ENCODE peak calls at places on chromosomes 5 and 9, in seven cellular contexts. K, R, I, M, G, J and L are unnamed samples.

GRCh38 chr5:10691826-10692785 is 68.9 kb downstream of the DAP start:
- DNase-seq in K (peak), R (no peak), M (no peak), J (no peak), I (peak), G (no peak), L (no peak)

GRCh38 chr9:134637241-134637640 is 4.4 kb upstream of the COL5A1 start:
- DNase-seq in J (peak), K (no peak), G (peak), M (no peak), I (no peak), R (no peak), L (no peak)

GRCh38 chr9:93299418-93300174 is 115.7 kb downstream of the WNK2 start:
- DNase-seq in G (no peak), I (no peak), M (no peak), K (no peak), R (peak), J (no peak), L (no peak)

GRCh38 chr9:16705121-16705604 is 165.3 kb downstream of the BNC2 start:
- DNase-seq in K (peak), M (peak), J (peak), I (peak), R (peak), G (peak), L (peak)

GRCh38 chr5:17087035-17087434 is 130.4 kb upstream of the BASP1 start:
- DNase-seq in J (no peak), G (peak), M (no peak), I (peak), K (no peak), R (no peak), L (no peak)

GRCh38 chr9:95313010-95313498 is 4.5 kb downstream of the FANCC start:
- DNase-seq in I (peak), G (peak), R (peak), M (no peak), J (peak), K (no peak), L (peak)

GRCh38 chr5:157613385-157614245 is 38.0 kb upstream of the ADAM19 start:
- DNase-seq in I (no peak), R (no peak), M (no peak), J (no peak), K (no peak), G (peak), L (no peak)

GRCh38 chr9:88789785-88790184 is 201.5 kb upstream of the S1PR3 start:
- DNase-seq in I (peak), K (no peak), M (no peak), R (no peak), G (peak), J (no peak), L (no peak)

GRCh38 chr5:156594406-156594805 is 255.7 kb upstream of the PPP1R2B start:
- DNase-seq in M (no peak), I (no peak), J (no peak), K (no peak), R (no peak), G (no peak), L (no peak)

GRCh38 chr5:26009742-26010141 is 1028.6 kb downstream of the CDH9 start:
- DNase-seq in J (peak), R (no peak), M (no peak), K (no peak), G (no peak), I (no peak), L (peak)

GRCh38 chr5:97543158-97543557 is 360.1 kb upstream of the RIOK2 start:
- DNase-seq in G (no peak), I (no peak), M (no peak), R (no peak), K (no peak), J (no peak), L (no peak)

GRCh38 chr9:109014267-109015025 is 1.1 kb upstream of the CTNNAL1 start:
- DNase-seq in M (no peak), G (peak), I (peak), J (no peak), R (no peak), K (no peak), L (no peak)

GRCh38 chr9:27145143-27145542 is 36.1 kb downstream of the TEK start:
- DNase-seq in J (no peak), R (no peak), I (no peak), K (no peak), G (no peak), M (no peak), L (peak)

GRCh38 chr5:122471031-122471751 is 159.2 kb downstream of the SNCAIP start:
- DNase-seq in G (no peak), K (no peak), R (no peak), M (no peak), J (no peak), I (no peak), L (no peak)

GRCh38 chr9:127785933-127786772 is at the start of gene CDK9:
- DNase-seq in I (peak), G (peak), R (peak), M (peak), J (peak), K (no peak), L (peak)

GRCh38 chr5:55675119-55675518 is 37.0 kb downstream of the SLC38A9 start:
- DNase-seq in R (no peak), G (no peak), I (peak), M (no peak), K (no peak), J (no peak), L (no peak)

GRCh38 chr9:93603906-93604326 is 27.5 kb downstream of the PHF2 start:
- DNase-seq in R (no peak), K (no peak), I (no peak), J (no peak), M (no peak), G (no peak), L (no peak)

GRCh38 chr9:88197016-88197415 is 58.7 kb upstream of the SPATA31C2 start:
- DNase-seq in J (no peak), K (peak), I (peak), G (peak), R (no peak), M (no peak), L (no peak)

GRCh38 chr9:130447193-130447816 is 2.5 kb downstream of the ASS1 start:
- DNase-seq in J (peak), K (no peak), R (no peak), M (no peak), I (no peak), G (peak), L (no peak)

GRCh38 chr5:180313677-180314076 is 21.8 kb upstream of the MAPK9 start:
- DNase-seq in J (peak), G (peak), M (no peak), R (no peak), I (no peak), K (no peak), L (peak)

GRCh38 chr5:31921852-31922305 is 252.2 kb downstream of the GOLPH3 start:
- DNase-seq in G (peak), I (peak), J (no peak), R (no peak), M (no peak), K (no peak), L (no peak)

GRCh38 chr5:127936439-127936972 is 147.1 kb upstream of the SLC12A2 start:
- DNase-seq in I (no peak), R (no peak), J (no peak), M (peak), K (no peak), G (no peak), L (no peak)

GRCh38 chr5:37121027-37121426 is 128.1 kb downstream of the CPLANE1 start:
- DNase-seq in R (no peak), G (no peak), K (no peak), I (no peak), J (no peak), M (no peak), L (no peak)

GRCh38 chr9:109417054-109417453 is 81.1 kb downstream of the PTPN3 start:
- DNase-seq in I (no peak), M (no peak), G (no peak), R (no peak), J (no peak), K (no peak), L (no peak)

GRCh38 chr5:124783285-124783684 is 36.8 kb upstream of the ZNF608 start:
- DNase-seq in J (no peak), G (no peak), R (no peak), I (no peak), M (no peak), K (no peak), L (no peak)

GRCh38 chr5:168227973-168228615 is 63.4 kb upstream of the WWC1 start:
- DNase-seq in I (peak), G (no peak), J (no peak), M (no peak), K (no peak), R (no peak), L (no peak)

GRCh38 chr5:54649041-54649504 is 131.5 kb downstream of the SNX18 start:
- DNase-seq in I (no peak), R (no peak), J (no peak), M (no peak), K (no peak), G (no peak), L (no peak)

DNA sequence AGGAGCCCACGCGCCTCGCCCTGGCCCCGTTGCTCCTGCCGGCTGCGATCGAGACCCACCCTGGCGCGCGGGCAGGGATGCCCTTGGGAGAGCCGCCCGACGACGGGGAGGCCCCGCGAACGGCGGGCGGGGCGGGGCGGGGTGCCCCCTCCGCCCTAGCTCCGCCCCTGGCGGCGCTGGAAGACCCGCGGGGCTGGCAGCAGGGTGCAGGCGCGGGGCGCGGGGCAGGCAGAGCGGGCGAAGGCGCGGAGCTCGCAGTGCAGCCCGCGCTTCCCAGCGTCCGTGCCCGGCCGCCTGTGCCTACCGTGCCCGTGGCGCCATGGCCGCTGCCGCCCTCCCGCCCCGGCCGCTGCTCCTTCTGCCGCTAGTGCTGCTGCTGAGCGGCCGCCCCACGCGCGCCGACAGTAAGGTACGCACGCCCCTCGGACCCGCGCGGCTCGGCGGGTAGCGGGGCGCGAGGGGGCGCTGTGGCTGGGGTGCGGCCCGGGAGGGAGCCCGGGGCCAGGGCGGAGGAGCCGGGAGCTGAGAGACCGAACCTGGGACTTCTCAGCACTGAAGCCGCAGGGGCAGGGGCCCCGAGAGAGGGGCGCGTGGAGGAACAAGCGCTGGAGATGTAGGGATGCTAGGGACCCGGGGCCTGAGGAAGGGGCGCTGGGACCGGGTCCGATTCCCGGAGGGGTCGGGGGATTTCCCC is at the start of gene OLFML2A:
- DNase-seq in I (no peak), K (no peak), R (no peak), G (no peak), M (peak), J (no peak), L (peak)
- TF ChIP-seq CTCF in I (no peak), K (peak), R (peak), G (peak), M (peak), J (peak), L (peak)

GRCh38 chr5:141095263-141095641 is 837 bp downstream of the PCDHB2 start:
- DNase-seq in K (no peak), J (no peak), I (no peak), M (no peak), R (no peak), G (no peak), L (no peak)

GRCh38 chr5:141105350-141105749 is 5.1 kb downstream of the PCDHB3 start:
- DNase-seq in I (no peak), M (no peak), J (no peak), K (no peak), G (no peak), R (no peak), L (no peak)

GRCh38 chr5:141094481-141095262 is at the start of gene PCDHB2:
- DNase-seq in I (peak), K (no peak), J (no peak), R (peak), M (no peak), G (peak), L (peak)

GRCh38 chr5:141101059-141101458 is 786 bp downstream of the PCDHB3 start:
- DNase-seq in J (no peak), K (no peak), M (no peak), I (no peak), R (no peak), G (no peak), L (no peak)

GRCh38 chr5:141100243-141100805 is at the start of gene PCDHB3:
- DNase-seq in G (peak), K (no peak), I (no peak), M (peak), R (peak), J (no peak), L (peak)
- TF ChIP-seq CTCF in G (peak), K (no peak), I (no peak), M (no peak), R (peak), J (peak), L (peak)

GRCh38 chr5:89286320-89286719 is 403.3 kb upstream of the MEF2C start:
- DNase-seq in I (no peak), M (no peak), G (no peak), K (no peak), J (no peak), R (no peak), L (no peak)

GRCh38 chr5:89282832-89283510 is 400.0 kb upstream of the MEF2C start:
- DNase-seq in K (no peak), M (no peak), I (no peak), J (no peak), G (peak), R (no peak), L (no peak)

GRCh38 chr5:89281211-89281610 is 398.2 kb upstream of the MEF2C start:
- DNase-seq in I (no peak), G (no peak), R (no peak), J (no peak), M (no peak), K (no peak), L (no peak)

GRCh38 chr5:89282038-89282831 is 399.3 kb upstream of the MEF2C start:
- DNase-seq in K (no peak), M (no peak), R (no peak), G (no peak), J (no peak), I (no peak), L (no peak)

GRCh38 chr5:89283758-89284493 is 400.9 kb upstream of the MEF2C start:
- DNase-seq in K (no peak), M (no peak), R (no peak), J (no peak), G (no peak), I (no peak), L (no peak)
- TF ChIP-seq CTCF in K (no peak), M (no peak), R (no peak), J (no peak), G (no peak), I (no peak), L (peak)

DNA sequence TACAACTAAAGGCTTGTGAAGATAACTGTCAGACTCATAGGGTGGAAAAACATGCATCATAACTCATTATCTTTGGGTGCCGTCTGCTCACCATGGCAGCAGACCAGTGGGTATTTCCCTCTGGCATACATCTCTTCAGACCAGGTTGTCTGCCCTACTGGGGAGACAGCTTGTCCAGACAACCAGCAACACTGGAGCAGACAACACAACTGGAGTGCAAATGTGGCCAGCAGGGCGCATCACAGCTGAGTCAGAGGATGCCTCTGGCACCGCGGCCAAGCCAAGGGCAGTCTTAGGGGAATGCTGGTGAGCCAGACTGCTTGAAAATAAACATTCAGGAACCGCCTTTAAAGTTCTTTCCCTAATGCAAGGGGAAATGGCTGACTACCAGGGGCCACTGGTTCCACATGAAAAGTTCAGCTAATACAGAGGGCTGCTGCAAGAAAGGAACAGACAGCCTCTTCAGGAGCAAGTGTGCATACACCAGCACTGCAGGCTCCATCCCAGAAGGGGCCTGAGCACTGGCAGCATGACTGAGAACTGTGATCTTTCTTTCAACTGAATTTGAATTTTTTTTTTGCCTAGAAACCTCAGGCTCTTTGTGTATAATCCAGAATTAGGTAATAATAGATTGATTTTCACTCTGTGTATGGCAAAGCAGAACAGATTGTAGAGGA is 77.3 kb downstream of the MAMDC2 start:
- DNase-seq in M (peak), K (peak), G (peak), J (no peak), I (peak), R (peak), L (no peak)
- TF ChIP-seq CTCF in M (no peak), K (peak), G (peak), J (peak), I (peak), R (peak), L (no peak)

DNA sequence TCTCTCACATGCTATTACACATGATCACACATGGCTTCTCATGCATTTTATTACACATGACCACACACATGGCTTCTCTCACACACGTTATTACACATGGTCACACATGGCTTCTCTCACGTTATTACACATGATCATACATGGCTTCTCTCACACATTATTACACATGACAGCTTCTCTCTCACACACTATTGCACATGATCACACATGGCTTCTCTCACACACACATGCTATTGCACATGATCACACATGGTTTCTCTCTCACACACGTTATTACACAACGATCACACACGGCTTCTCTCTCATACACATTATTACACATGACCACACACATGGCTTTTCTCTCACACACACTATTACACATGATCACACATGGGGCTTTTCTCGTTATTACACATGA is 954 bp upstream of the SLC45A2 start:
- DNase-seq in I (no peak), R (no peak), M (no peak), G (no peak), J (no peak), K (no peak), L (no peak)
- TF ChIP-seq CTCF in I (no peak), R (no peak), M (no peak), G (no peak), J (no peak), K (no peak), L (no peak)

DNA sequence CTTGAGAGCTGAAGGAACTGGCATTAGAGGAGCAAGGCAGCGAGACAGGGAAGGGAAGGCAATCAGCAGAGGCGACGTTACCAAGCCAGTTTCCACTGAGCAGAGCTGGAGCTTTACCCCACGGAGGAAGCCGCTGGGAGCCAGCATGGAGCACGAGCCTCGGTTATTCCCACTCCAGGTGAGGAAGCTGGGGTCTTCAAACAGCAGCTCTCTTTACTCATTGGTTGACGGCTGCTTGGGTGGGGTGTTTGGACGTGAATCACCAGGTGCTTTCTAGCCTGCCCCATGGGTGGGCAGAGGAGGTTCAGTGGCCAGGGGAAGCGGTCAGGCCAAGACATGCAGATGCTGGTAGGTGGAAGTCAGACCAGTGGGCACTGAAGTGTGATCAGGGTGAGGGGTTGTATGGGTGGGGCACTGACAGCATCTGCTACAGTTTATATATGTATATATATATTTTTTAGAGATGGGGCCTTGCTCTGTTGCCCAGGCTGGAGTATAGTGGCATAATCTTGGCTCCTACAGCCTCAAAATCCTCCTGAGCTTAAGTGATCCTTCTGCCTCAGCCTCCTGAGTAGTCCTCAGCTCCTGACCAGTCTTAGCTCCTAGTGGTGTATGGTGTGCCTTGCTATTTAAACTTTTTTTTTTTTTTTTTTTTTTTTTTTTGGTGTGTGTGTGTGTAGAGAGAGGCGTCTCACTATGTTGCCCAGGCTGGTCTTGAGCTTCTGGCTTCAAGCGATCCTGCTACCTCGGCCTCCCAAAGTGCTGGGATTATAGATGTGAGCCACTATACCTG is 12.4 kb downstream of the SNX30 start:
- DNase-seq in K (no peak), I (no peak), M (no peak), J (no peak), R (no peak), G (no peak), L (no peak)
- TF ChIP-seq CTCF in K (no peak), I (no peak), M (no peak), J (no peak), R (no peak), G (no peak), L (no peak)

GRCh38 chr5:53334431-53334941 is 145.9 kb upstream of the FST start:
- DNase-seq in M (no peak), R (no peak), G (peak), K (peak), I (peak), J (no peak), L (no peak)

GRCh38 chr5:53333160-53333559 is 147.3 kb upstream of the FST start:
- DNase-seq in R (no peak), G (peak), M (no peak), K (peak), J (no peak), I (peak), L (no peak)

GRCh38 chr5:53331463-53331862 is 149.0 kb upstream of the FST start:
- DNase-seq in R (no peak), G (peak), I (peak), M (no peak), J (no peak), K (peak), L (no peak)

GRCh38 chr5:53337827-53338226 is 142.6 kb upstream of the FST start:
- DNase-seq in M (no peak), R (no peak), I (no peak), G (no peak), K (no peak), J (no peak), L (no peak)

GRCh38 chr5:53335115-53335514 is 145.3 kb upstream of the FST start:
- DNase-seq in I (peak), J (peak), K (no peak), G (no peak), M (peak), R (no peak), L (peak)
- TF ChIP-seq CTCF in I (peak), J (peak), K (no peak), G (peak), M (no peak), R (no peak), L (no peak)